ENCODE peak calls at places on chromosomes 6 and 20, in nine cellular contexts. F is fibroblast of lung, K is fibroblast of mammary gland, Q is mesothelial cell of epicardium, C is RWPE1, B is GM20000, M is cardiac fibroblast, O is brain microvascular endothelial cell, J is PC-3. S is an unnamed sample.

GRCh38 chr6:143962644-143962929 is 45.5 kb downstream of the PLAGL1 start:
- DNase-seq in O (peak), C (peak), J (no peak), F (peak), B (no peak), Q (no peak), K (peak), M (peak), S (peak)

GRCh38 chr20:61437280-61438206 is 185.5 kb downstream of the CDH4 start:
- DNase-seq in B (no peak), J (no peak), C (peak), O (peak), F (peak), K (peak), M (peak), Q (no peak), S (peak)

GRCh38 chr6:82701341-82701740 is 337.7 kb downstream of the TPBG start:
- DNase-seq in K (no peak), F (no peak), Q (no peak), C (no peak), J (no peak), O (no peak), B (no peak), M (no peak), S (no peak)

GRCh38 chr20:24489631-24490260 is 20.3 kb downstream of the SYNDIG1 start:
- DNase-seq in M (no peak), O (no peak), K (no peak), Q (no peak), F (no peak), J (no peak), C (no peak), B (no peak), S (no peak)

GRCh38 chr6:79338493-79338892 is 104.0 kb upstream of the HMGN3 start:
- DNase-seq in Q (no peak), J (no peak), F (no peak), K (no peak), C (no peak), M (no peak), O (no peak), B (no peak), S (no peak)

GRCh38 chr6:133951227-133951626 is 1.8 kb upstream of the TBPL1 start:
- DNase-seq in M (no peak), J (no peak), O (no peak), C (no peak), Q (no peak), F (no peak), K (no peak), B (no peak), S (no peak)

GRCh38 chr6:100126682-100127484 is 132.9 kb upstream of the MCHR2 start:
- DNase-seq in Q (no peak), J (no peak), C (no peak), K (no peak), B (peak), F (no peak), M (no peak), O (no peak), S (no peak)

GRCh38 chr20:35369804-35370203 is 42.0 kb downstream of the UQCC1 start:
- DNase-seq in Q (no peak), F (peak), O (peak), K (peak), J (no peak), B (no peak), M (peak), C (peak), S (peak)

GRCh38 chr6:99589290-99589672 is 17.4 kb upstream of the PRDM13 start:
- DNase-seq in J (peak), Q (no peak), K (no peak), B (no peak), F (peak), M (no peak), C (no peak), O (no peak), S (no peak)

GRCh38 chr6:161748535-161749386 is 474.9 kb upstream of the AGPAT4 start:
- DNase-seq in O (peak), B (peak), M (peak), C (peak), K (no peak), J (peak), F (peak), Q (peak), S (no peak)

GRCh38 chr20:11180186-11180585 is 506.4 kb upstream of the JAG1 start:
- DNase-seq in F (no peak), J (no peak), B (no peak), K (no peak), O (no peak), C (no peak), M (no peak), Q (no peak), S (no peak)

GRCh38 chr6:81744136-81744535 is 8.3 kb downstream of the TENT5A start:
- DNase-seq in M (no peak), J (peak), Q (no peak), C (no peak), O (no peak), B (no peak), K (no peak), F (no peak), S (no peak)

DNA sequence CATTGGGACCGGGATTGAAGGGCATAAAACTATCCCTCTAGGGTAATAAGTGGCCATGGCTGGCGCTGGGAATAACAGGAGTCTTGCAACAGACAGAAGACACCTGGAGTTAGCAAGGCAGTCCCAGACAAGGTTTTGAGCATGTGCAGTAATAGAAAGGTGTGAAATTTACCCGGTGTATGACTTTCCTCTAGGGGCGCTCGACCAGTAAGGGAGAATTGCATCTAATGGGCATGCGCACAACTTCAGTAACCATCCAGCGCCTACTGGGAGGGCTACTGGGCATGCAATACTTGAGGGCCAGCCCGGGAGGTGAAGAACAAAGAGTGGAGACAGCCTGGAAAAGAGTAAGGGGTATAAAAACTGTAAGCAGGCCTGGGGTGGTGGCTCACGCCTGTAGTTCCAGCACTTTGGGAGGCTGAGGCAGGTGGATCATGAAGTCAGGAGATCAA is 32.7 kb downstream of the SERPINB6 start:
- DNase-seq in B (no peak), O (no peak), C (no peak), K (no peak), Q (peak), J (peak), M (peak), F (no peak), S (no peak)
- TF ChIP-seq CTCF in B (no peak), O (peak), C (no peak), K (no peak), Q (no peak), J (peak), M (peak), F (no peak), S (peak)

GRCh38 chr20:2713285-2713684 is 20.7 kb downstream of the EBF4 start:
- DNase-seq in C (no peak), Q (no peak), K (peak), J (peak), O (no peak), F (no peak), M (no peak), B (no peak), S (no peak)
- TF ChIP-seq CTCF in C (no peak), Q (no peak), K (peak), J (peak), O (peak), F (peak), M (no peak), B (peak), S (no peak)

DNA sequence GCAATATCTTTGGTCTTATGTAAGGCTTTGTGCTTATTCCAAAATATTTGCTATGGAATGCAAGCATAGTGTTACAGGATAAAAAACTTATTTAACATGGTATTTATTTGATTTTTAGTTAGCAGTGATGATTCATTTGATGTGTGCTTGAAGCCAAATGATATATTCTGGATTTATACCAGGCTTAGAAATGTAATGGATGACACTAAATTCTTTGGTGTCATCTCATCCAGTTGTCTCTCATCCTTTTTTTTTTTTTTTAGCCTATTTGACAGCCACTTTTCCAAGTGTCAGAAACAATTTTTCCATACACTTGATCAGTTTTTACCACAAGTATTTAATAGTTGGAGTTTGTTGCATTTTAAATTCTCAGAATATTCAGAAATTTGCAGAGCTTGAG is 515.3 kb downstream of the CDKAL1 start:
- DNase-seq in C (no peak), J (peak), O (no peak), K (peak), B (no peak), M (peak), Q (no peak), F (peak), S (peak)
- TF ChIP-seq CTCF in C (no peak), J (no peak), O (no peak), K (no peak), B (no peak), M (no peak), Q (no peak), F (no peak), S (no peak)

GRCh38 chr20:54669054-54669390 is 193.6 kb downstream of the DOK5 start:
- DNase-seq in M (no peak), B (no peak), F (no peak), K (no peak), J (no peak), Q (no peak), O (no peak), C (no peak), S (no peak)

GRCh38 chr20:54665812-54666211 is 190.4 kb downstream of the DOK5 start:
- DNase-seq in O (no peak), F (no peak), B (no peak), K (no peak), Q (no peak), C (no peak), M (no peak), J (no peak), S (no peak)

GRCh38 chr20:54668271-54669053 is 193.1 kb downstream of the DOK5 start:
- DNase-seq in O (no peak), M (peak), Q (peak), J (peak), K (peak), F (peak), B (peak), C (peak), S (peak)
- TF ChIP-seq CTCF in O (peak), M (peak), Q (peak), J (peak), K (peak), F (peak), B (peak), C (peak), S (peak)

DNA sequence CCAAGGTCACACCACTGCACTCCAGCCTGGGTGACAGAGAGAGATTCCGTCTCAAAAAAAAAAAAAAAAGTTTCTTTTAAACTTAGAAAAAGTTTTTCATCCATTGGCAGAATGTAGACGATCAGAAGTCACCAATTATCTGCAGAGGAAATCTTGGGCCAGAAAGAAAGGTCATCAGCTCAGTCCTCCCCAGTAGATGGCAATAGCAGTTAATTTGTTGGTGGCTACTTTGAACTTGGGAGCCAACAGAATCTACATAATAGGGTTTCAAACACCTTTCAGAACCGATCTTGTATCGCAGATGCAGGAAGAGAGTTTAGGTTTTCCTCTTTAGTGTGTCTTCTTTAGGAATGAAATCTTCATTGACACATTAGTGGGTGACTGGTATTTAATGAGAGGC is 41.7 kb downstream of the LBP start:
- DNase-seq in Q (no peak), J (peak), B (no peak), C (no peak), O (no peak), F (no peak), M (no peak), K (no peak), S (no peak)
- TF ChIP-seq CTCF in Q (no peak), J (peak), B (no peak), C (no peak), O (peak), F (no peak), M (no peak), K (peak), S (no peak)

S was measured in fibroblast of the aortic adventitia.